ENCODE peak calls at places on chromosomes 16 and 17, in six cellular contexts. T is A549, A is lower leg skin, M is brain microvascular endothelial cell, O is IMR-90, R is uterus. L is an unnamed sample.

GRCh38 chr17:39235555-39236221 is 9.9 kb upstream of the STAC2 start:
- DNase-seq in T (peak), A (no peak), M (peak), O (peak), R (no peak), L (peak)

GRCh38 chr17:8275421-8276290 is 12.8 kb upstream of the RANGRF start:
- DNase-seq in T (no peak), A (no peak), M (no peak), O (peak), R (no peak), L (no peak)

GRCh38 chr17:50139950-50140885 is 10.3 kb upstream of the SAMD14 start:
- DNase-seq in T (peak), A (peak), M (peak), O (peak), R (peak), L (peak)

GRCh38 chr16:55120408-55120807 is 189.7 kb downstream of the IRX5 start:
- DNase-seq in T (no peak), A (no peak), M (no peak), O (no peak), R (no peak), L (no peak)

GRCh38 chr17:49588312-49588711 is 12.6 kb downstream of the NXPH3 start:
- DNase-seq in T (no peak), A (no peak), M (no peak), O (no peak), R (no peak), L (no peak)

GRCh38 chr17:36107660-36108059 is 4.0 kb downstream of the CCL4 start:
- DNase-seq in T (no peak), A (no peak), M (no peak), O (no peak), R (no peak), L (no peak)

GRCh38 chr16:89319883-89320716 is 102.6 kb downstream of the ZNF778 start:
- DNase-seq in T (peak), A (no peak), M (peak), O (peak), R (no peak), L (peak)

GRCh38 chr16:2825899-2826298 is 4.2 kb upstream of the ZG16B start:
- DNase-seq in T (no peak), A (peak), M (no peak), O (no peak), R (no peak), L (no peak)

GRCh38 chr16:11585460-11586374 is 1.0 kb downstream of the LITAF start:
- DNase-seq in T (no peak), A (no peak), M (no peak), O (peak), R (no peak), L (peak)

GRCh38 chr17:27825459-27825858 is 25.1 kb upstream of the NOS2 start:
- DNase-seq in T (no peak), A (no peak), M (no peak), O (no peak), R (no peak), L (no peak)

GRCh38 chr16:78763821-78764440 is 664.5 kb downstream of the WWOX start:
- DNase-seq in T (no peak), A (no peak), M (no peak), O (no peak), R (no peak), L (no peak)

GRCh38 chr16:53785044-53785443 is 81.1 kb downstream of the FTO start:
- DNase-seq in T (no peak), A (no peak), M (no peak), O (peak), R (no peak), L (no peak)

GRCh38 chr17:3963214-3964201 is 729 bp downstream of the ATP2A3 start:
- DNase-seq in T (no peak), A (no peak), M (no peak), O (no peak), R (no peak), L (no peak)

GRCh38 chr17:83200231-83200699 is 120.9 kb downstream of the METRNL start:
- DNase-seq in T (no peak), A (peak), M (peak), O (peak), R (peak), L (peak)

GRCh38 chr16:9484436-9484835 is 393.0 kb downstream of the HAPSTR1 start:
- DNase-seq in T (no peak), A (no peak), M (no peak), O (no peak), R (no peak), L (no peak)

GRCh38 chr17:4478318-4478830 is 20.3 kb upstream of the SPNS2 start:
- DNase-seq in T (no peak), A (no peak), M (no peak), O (no peak), R (no peak), L (no peak)

GRCh38 chr16:20879175-20880053 is 20.7 kb downstream of the DCUN1D3 start:
- DNase-seq in T (peak), A (no peak), M (no peak), O (peak), R (no peak), L (no peak)

GRCh38 chr16:62077998-62078397 is 41.8 kb upstream of the CDH8 start:
- DNase-seq in T (no peak), A (no peak), M (peak), O (no peak), R (no peak), L (no peak)

GRCh38 chr17:55632236-55632635 is 90.4 kb downstream of the TMEM100 start:
- DNase-seq in T (no peak), A (no peak), M (no peak), O (no peak), R (no peak), L (no peak)

GRCh38 chr17:66415366-66416206 is 113.2 kb downstream of the PRKCA start:
- DNase-seq in T (no peak), A (no peak), M (no peak), O (no peak), R (no peak), L (peak)

GRCh38 chr17:39152134-39152884 is 872 bp upstream of the PLXDC1 start:
- DNase-seq in T (peak), A (peak), M (no peak), O (no peak), R (no peak), L (no peak)

GRCh38 chr17:58249270-58250133 is 11.1 kb downstream of the LPO start:
- DNase-seq in T (peak), A (peak), M (peak), O (peak), R (peak), L (peak)

GRCh38 chr17:48593840-48594411 is 347 bp upstream of the HOXB5 start:
- DNase-seq in T (peak), A (peak), M (peak), O (peak), R (peak), L (peak)

GRCh38 chr17:49132699-49133364 is at the start of gene B4GALNT2:
- DNase-seq in T (peak), A (no peak), M (no peak), O (no peak), R (no peak), L (peak)

GRCh38 chr17:73595068-73595865 is 49.0 kb downstream of the SDK2 start:
- DNase-seq in T (peak), A (no peak), M (no peak), O (no peak), R (no peak), L (peak)

GRCh38 chr17:65070620-65071019 is 14.1 kb upstream of the GNA13 start:
- DNase-seq in T (no peak), A (no peak), M (no peak), O (no peak), R (no peak), L (no peak)

GRCh38 chr17:81322271-81323082 is 27.4 kb upstream of the SLC38A10 start:
- DNase-seq in T (peak), A (no peak), M (no peak), O (no peak), R (no peak), L (no peak)
- TF ChIP-seq CTCF in T (peak), A (no peak), M (peak), O (peak), R (peak), L (no peak)

GRCh38 chr16:82031116-82032084 is 3.7 kb upstream of the HSD17B2 start:
- DNase-seq in T (peak), A (no peak), M (peak), O (peak), R (peak), L (peak)
- TF ChIP-seq CTCF in T (peak), A (no peak), M (peak), O (peak), R (peak), L (no peak)

GRCh38 chr17:76461765-76462555 is 5.4 kb upstream of the AANAT start:
- DNase-seq in T (no peak), A (no peak), M (no peak), O (no peak), R (no peak), L (no peak)
- TF ChIP-seq CTCF in T (no peak), A (no peak), M (no peak), O (no peak), R (no peak), L (no peak)

GRCh38 chr17:64058547-64059115 is 38.2 kb upstream of the ICAM2 start:
- DNase-seq in T (no peak), A (no peak), M (no peak), O (peak), R (no peak), L (no peak)

GRCh38 chr17:64054304-64054703 is 33.9 kb upstream of the ICAM2 start:
- DNase-seq in T (no peak), A (no peak), M (no peak), O (no peak), R (no peak), L (no peak)

GRCh38 chr17:64057701-64058263 is 37.3 kb upstream of the ICAM2 start:
- DNase-seq in T (no peak), A (no peak), M (no peak), O (no peak), R (no peak), L (no peak)

GRCh38 chr17:64055183-64056142 is 35.0 kb upstream of the ICAM2 start:
- DNase-seq in T (no peak), A (no peak), M (no peak), O (no peak), R (no peak), L (no peak)

DNA sequence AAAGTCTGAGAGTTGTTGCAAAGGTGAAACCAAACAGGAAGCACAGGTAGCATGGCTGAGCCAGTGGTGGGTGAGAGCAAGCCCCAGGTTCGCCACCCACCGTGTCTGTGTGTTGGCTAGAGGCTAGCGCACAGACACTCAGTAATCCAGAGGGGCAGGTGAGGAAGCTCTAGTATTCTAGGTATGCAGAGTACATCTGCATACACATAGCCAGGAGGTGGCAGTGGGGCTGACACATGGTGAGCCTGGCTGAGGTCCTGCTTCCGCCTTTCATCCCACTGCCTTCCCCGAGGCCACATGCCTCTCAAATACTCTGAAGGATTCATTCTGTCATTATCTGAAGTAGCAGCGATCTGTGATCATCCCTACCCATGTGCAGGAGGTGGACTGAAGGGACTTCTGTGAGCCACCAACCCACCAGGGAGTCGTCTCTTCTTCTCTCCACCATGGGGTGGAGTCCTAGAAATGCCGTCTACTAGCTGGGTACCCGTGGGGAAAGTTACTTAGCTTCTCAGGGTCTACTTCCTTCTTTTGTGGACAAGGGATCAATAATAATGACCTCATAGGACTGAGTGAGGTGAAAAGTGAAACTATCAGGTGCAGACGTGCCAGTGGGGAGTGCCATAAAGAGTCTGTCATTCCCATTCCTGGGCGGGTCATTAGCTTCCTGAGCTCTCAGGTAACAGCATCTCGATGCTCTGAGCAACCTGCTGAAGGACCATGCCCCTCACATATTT is 36.0 kb upstream of the ICAM2 start:
- DNase-seq in T (no peak), A (no peak), M (no peak), O (no peak), R (no peak), L (peak)
- TF ChIP-seq CTCF in T (no peak), A (no peak), M (no peak), O (no peak), R (no peak), L (peak)

GRCh38 chr17:79023886-79024771 is at the start of gene C1QTNF1:
- DNase-seq in T (peak), A (peak), M (no peak), O (peak), R (no peak), L (peak)
- TF ChIP-seq CTCF in T (no peak), A (no peak), M (no peak), O (peak), R (peak), L (peak)

DNA sequence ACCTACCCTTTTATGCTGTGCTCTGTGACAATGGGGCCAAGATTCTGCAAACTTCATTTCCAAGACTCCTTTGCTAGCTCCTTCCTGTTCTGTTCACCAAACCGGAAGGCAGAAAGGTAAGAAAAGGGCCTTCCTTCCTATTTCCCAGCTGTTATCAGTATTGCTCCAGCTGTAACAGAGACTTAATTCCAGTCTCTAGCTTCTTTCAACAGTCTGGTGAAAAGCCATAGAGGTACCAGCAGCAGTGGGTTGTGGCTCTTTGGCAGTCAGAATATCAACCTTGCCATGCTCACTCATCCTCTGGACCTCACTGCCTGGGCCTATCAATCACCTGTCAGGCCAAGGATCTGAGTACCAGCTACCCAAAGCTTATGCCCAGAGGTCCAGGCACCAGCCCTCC is 89.4 kb upstream of the C17orf78 start:
- DNase-seq in T (no peak), A (no peak), M (no peak), O (no peak), R (no peak), L (no peak)
- TF ChIP-seq CTCF in T (no peak), A (no peak), M (no peak), O (no peak), R (no peak), L (no peak)

DNA sequence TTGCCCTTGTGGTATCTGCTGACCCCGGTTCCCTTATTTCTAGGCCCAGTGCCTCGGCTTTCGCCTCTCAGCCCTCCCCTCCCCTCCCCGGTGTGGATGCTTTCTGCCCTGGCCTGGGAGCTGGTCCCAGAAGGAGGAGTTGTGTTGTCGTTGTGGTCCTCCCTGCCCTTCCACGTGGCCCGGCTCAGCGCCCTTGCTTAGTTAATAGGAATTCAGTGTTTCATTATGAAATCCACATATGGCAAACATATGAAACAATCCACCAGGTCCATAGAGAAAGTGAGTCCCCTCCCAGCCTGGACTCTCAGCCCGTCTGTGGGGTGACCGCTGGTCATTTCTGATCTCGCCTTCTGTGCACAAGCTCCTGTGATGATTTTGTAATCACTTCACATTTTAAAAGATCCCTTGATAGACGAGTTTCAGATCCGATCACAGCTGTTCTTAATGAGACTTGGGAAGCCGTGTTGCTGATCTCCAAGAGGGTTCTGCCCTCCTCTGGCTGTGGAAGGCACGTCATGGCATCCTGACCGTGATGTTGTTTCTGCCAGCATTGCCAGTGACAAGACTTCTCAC is 112.1 kb downstream of the BANP start:
- DNase-seq in T (no peak), A (peak), M (peak), O (peak), R (peak), L (no peak)
- TF ChIP-seq CTCF in T (no peak), A (no peak), M (peak), O (peak), R (no peak), L (no peak)

GRCh38 chr16:85633438-85633743 is 20.3 kb downstream of the GSE1 start:
- DNase-seq in T (no peak), A (no peak), M (no peak), O (no peak), R (no peak), L (no peak)

GRCh38 chr16:85636234-85636812 is 23.2 kb downstream of the GSE1 start:
- DNase-seq in T (no peak), A (no peak), M (no peak), O (peak), R (no peak), L (no peak)

GRCh38 chr16:85633888-85634287 is 20.8 kb downstream of the GSE1 start:
- DNase-seq in T (no peak), A (no peak), M (no peak), O (no peak), R (no peak), L (no peak)

GRCh38 chr16:85635545-85636140 is 22.5 kb downstream of the GSE1 start:
- DNase-seq in T (no peak), A (no peak), M (no peak), O (no peak), R (no peak), L (no peak)

GRCh38 chr16:85634747-85635544 is 21.8 kb downstream of the GSE1 start:
- DNase-seq in T (no peak), A (no peak), M (no peak), O (no peak), R (no peak), L (peak)
- TF ChIP-seq CTCF in T (peak), A (no peak), M (peak), O (peak), R (no peak), L (peak)

DNA sequence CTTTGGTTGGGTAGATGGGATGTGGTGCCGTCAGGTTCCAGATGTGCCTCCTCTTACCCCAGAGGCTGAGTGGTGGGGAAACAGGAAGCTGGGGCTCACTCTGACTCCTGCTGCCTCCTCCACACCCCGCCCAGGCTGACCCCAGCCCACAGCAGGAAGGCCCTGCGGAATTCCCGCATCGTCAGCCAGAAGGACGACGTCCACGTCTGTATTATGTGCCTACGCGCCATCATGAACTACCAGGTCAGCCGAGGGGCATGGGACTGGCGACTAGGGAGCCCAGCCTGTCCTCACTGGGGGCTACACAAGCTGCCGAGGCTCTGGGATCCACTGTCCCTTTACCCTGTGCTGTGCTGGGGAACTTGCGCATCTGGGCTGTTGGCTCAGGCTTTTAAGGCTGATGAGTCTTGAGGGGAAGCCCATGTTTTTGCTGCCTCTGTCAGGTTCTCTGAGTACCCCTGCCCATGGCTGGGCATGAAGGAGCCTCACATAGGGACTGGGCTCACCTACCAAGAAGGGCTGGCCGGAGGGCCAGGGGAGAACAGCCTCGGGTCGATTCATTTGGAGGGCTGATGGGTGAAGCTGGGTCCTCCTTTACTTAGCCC is 14.4 kb downstream of the FMNL1 start:
- DNase-seq in T (no peak), A (no peak), M (no peak), O (no peak), R (no peak), L (no peak)
- TF ChIP-seq CTCF in T (peak), A (no peak), M (no peak), O (no peak), R (no peak), L (peak)

GRCh38 chr16:47136101-47136820 is 7.5 kb downstream of the NETO2 start:
- DNase-seq in T (no peak), A (no peak), M (peak), O (peak), R (no peak), L (peak)

GRCh38 chr16:47129755-47130435 is 13.8 kb downstream of the NETO2 start:
- DNase-seq in T (no peak), A (no peak), M (no peak), O (no peak), R (no peak), L (no peak)

GRCh38 chr16:47134550-47134949 is 9.2 kb downstream of the NETO2 start:
- DNase-seq in T (no peak), A (no peak), M (no peak), O (no peak), R (no peak), L (no peak)

GRCh38 chr16:47132310-47132709 is 11.4 kb downstream of the NETO2 start:
- DNase-seq in T (no peak), A (no peak), M (no peak), O (peak), R (no peak), L (no peak)
- TF ChIP-seq CTCF in T (no peak), A (no peak), M (no peak), O (no peak), R (no peak), L (no peak)

L was measured in Calu3.